ENCODE peak calls at places on chromosome 13, in seven cellular contexts. T, I, O, U, R, V and D are unnamed samples.

GRCh38 chr13:51590966-51591627 is 6.8 kb downstream of the WDFY2 start:
- DNase-seq in T (peak), I (peak), O (no peak), U (peak), R (peak), V (no peak), D (no peak)

GRCh38 chr13:41075034-41075433 is 13.7 kb downstream of the WBP4 start:
- DNase-seq in T (peak), I (peak), O (peak), U (peak), R (peak), V (peak), D (no peak)

GRCh38 chr13:64855506-64855905 is 2374.6 kb downstream of the PCDH9 start:
- DNase-seq in T (peak), I (no peak), O (no peak), U (no peak), R (no peak), V (no peak), D (no peak)

GRCh38 chr13:33855371-33855895 is 37.5 kb downstream of the RFC3 start:
- DNase-seq in T (peak), I (no peak), O (no peak), U (no peak), R (no peak), V (no peak), D (no peak)

GRCh38 chr13:91017669-91018053 is 329.8 kb upstream of the MIR17HG start:
- DNase-seq in T (peak), I (no peak), O (no peak), U (peak), R (peak), V (no peak), D (no peak)

GRCh38 chr13:97743946-97744345 is 209.5 kb upstream of the IPO5 start:
- DNase-seq in T (no peak), I (no peak), O (no peak), U (no peak), R (no peak), V (no peak), D (no peak)

GRCh38 chr13:69580255-69580654 is 527.4 kb upstream of the ATXN8OS start:
- DNase-seq in T (no peak), I (no peak), O (no peak), U (no peak), R (no peak), V (no peak), D (no peak)

GRCh38 chr13:107882708-107883560 is 332.4 kb downstream of the LIG4 start:
- DNase-seq in T (no peak), I (peak), O (no peak), U (no peak), R (no peak), V (no peak), D (no peak)

GRCh38 chr13:42893346-42893745 is 98.7 kb downstream of the EPSTI1 start:
- DNase-seq in T (peak), I (no peak), O (no peak), U (no peak), R (no peak), V (no peak), D (no peak)

GRCh38 chr13:101455863-101456262 is 3.4 kb downstream of the ITGBL1 start:
- DNase-seq in T (peak), I (no peak), O (no peak), U (no peak), R (no peak), V (no peak), D (no peak)

GRCh38 chr13:97975280-97975850 is 21.9 kb downstream of the IPO5 start:
- DNase-seq in T (no peak), I (no peak), O (no peak), U (no peak), R (no peak), V (no peak), D (no peak)

GRCh38 chr13:40390290-40391008 is 276.0 kb downstream of the FOXO1 start:
- DNase-seq in T (no peak), I (no peak), O (no peak), U (no peak), R (no peak), V (no peak), D (no peak)

GRCh38 chr13:38535271-38535670 is 151.6 kb upstream of the FREM2 start:
- DNase-seq in T (no peak), I (no peak), O (no peak), U (no peak), R (no peak), V (no peak), D (no peak)

GRCh38 chr13:76762731-76763130 is 123.5 kb downstream of the KCTD12 start:
- DNase-seq in T (no peak), I (no peak), O (no peak), U (no peak), R (no peak), V (no peak), D (no peak)

GRCh38 chr13:100098445-100099116 is 9.7 kb downstream of the PCCA start:
- DNase-seq in T (no peak), I (no peak), O (no peak), U (peak), R (no peak), V (no peak), D (no peak)

GRCh38 chr13:99074693-99075092 is 96.8 kb upstream of the DOCK9 start:
- DNase-seq in T (no peak), I (no peak), O (no peak), U (no peak), R (no peak), V (no peak), D (no peak)

GRCh38 chr13:46389457-46389856 is 2.4 kb upstream of the RUBCNL start:
- DNase-seq in T (no peak), I (no peak), O (no peak), U (no peak), R (no peak), V (no peak), D (no peak)

GRCh38 chr13:59230484-59231264 is 933.1 kb downstream of the DIAPH3 start:
- DNase-seq in T (no peak), I (no peak), O (no peak), U (no peak), R (no peak), V (no peak), D (no peak)